ENCODE peak calls at places on chromosomes 2 and 18, in eight cellular contexts. O is heart right ventricle; I is right cardiac atrium; N is right lobe of liver; V is activated CD4-positive, CD25-positive, alpha-beta regulatory T cell treated with anti-CD3 and anti-CD28 coated beads, Interleukin-2, amount 50 U/mL, for 24 hours; T is SK-N-SH treated with all-trans-retinoic acid at 6 μM for 48 hours; U is CD8-positive, alpha-beta T cell; C is aorta. K is an unnamed sample.

GRCh38 chr2:118430510-118431187 is 342.4 kb downstream of the INSIG2 start:
- ATAC-seq in O (no peak), I (no peak), N (no peak), V (no peak), T (no peak), U (no peak), C (no peak), K (no peak)

GRCh38 chr2:217069263-217070042 is 209.6 kb upstream of the TNP1 start:
- ATAC-seq in O (no peak), I (no peak), N (no peak), V (no peak), T (no peak), U (no peak), C (no peak), K (no peak)

GRCh38 chr2:174495365-174496012 is 8.7 kb upstream of the GPR155 start:
- ATAC-seq in O (peak), I (no peak), N (no peak), V (no peak), T (peak), U (no peak), C (no peak), K (no peak)

GRCh38 chr2:113132622-113133021 is 5.2 kb downstream of the IL1RN start:
- ATAC-seq in O (no peak), I (no peak), N (no peak), V (no peak), T (no peak), U (no peak), C (no peak), K (no peak)

GRCh38 chr2:120244656-120245519 is 7.8 kb upstream of the RALB start:
- ATAC-seq in O (no peak), I (no peak), N (no peak), V (no peak), T (peak), U (no peak), C (no peak), K (no peak)

GRCh38 chr18:22108674-22109073 is 60.7 kb upstream of the GATA6 start:
- ATAC-seq in O (no peak), I (no peak), N (peak), V (no peak), T (no peak), U (no peak), C (no peak), K (no peak)

GRCh38 chr2:39587641-39588040 is 78.1 kb upstream of the TMEM178A start:
- ATAC-seq in O (no peak), I (no peak), N (no peak), V (no peak), T (no peak), U (no peak), C (no peak), K (no peak)

GRCh38 chr18:10661333-10661732 is 135.5 kb downstream of the NAPG start:
- ATAC-seq in O (peak), I (peak), N (no peak), V (no peak), T (no peak), U (no peak), C (no peak), K (no peak)

GRCh38 chr2:38430603-38431002 is 53.5 kb upstream of the ATL2 start:
- ATAC-seq in O (no peak), I (no peak), N (no peak), V (no peak), T (no peak), U (no peak), C (no peak), K (no peak)

GRCh38 chr2:142944264-142944663 is 66.8 kb downstream of the KYNU start:
- ATAC-seq in O (no peak), I (no peak), N (no peak), V (no peak), T (peak), U (no peak), C (no peak), K (no peak)

GRCh38 chr2:164015328-164016123 is 279.7 kb upstream of the FIGN start:
- ATAC-seq in O (peak), I (peak), N (no peak), V (no peak), T (no peak), U (no peak), C (peak), K (peak)

GRCh38 chr2:219441451-219442205 is 7.0 kb downstream of the SPEG start:
- ATAC-seq in O (peak), I (peak), N (no peak), V (peak), T (peak), U (peak), C (peak), K (peak)

GRCh38 chr2:74345272-74345943 is 2.2 kb upstream of the SLC4A5 start:
- ATAC-seq in O (no peak), I (no peak), N (no peak), V (no peak), T (no peak), U (no peak), C (no peak), K (no peak)

GRCh38 chr2:142694282-142694681 is 183.2 kb upstream of the KYNU start:
- ATAC-seq in O (no peak), I (no peak), N (no peak), V (no peak), T (no peak), U (no peak), C (no peak), K (no peak)

GRCh38 chr2:177149155-177149503 is 63.5 kb upstream of the HNRNPA3 start:
- ATAC-seq in O (no peak), I (no peak), N (no peak), V (no peak), T (no peak), U (no peak), C (no peak), K (no peak)

GRCh38 chr2:184032983-184033382 is 565.3 kb upstream of the ZNF804A start:
- ATAC-seq in O (no peak), I (no peak), N (no peak), V (no peak), T (no peak), U (no peak), C (no peak), K (no peak)

GRCh38 chr2:180970052-180970451 is 10.4 kb upstream of the UBE2E3 start:
- ATAC-seq in O (no peak), I (no peak), N (no peak), V (no peak), T (no peak), U (no peak), C (no peak), K (no peak)

GRCh38 chr2:98730053-98730850 is 680 bp downstream of the MGAT4A start:
- ATAC-seq in O (peak), I (peak), N (peak), V (peak), T (peak), U (peak), C (peak), K (peak)

GRCh38 chr18:56568986-56569385 is 69.4 kb downstream of the TXNL1 start:
- ATAC-seq in O (no peak), I (no peak), N (peak), V (no peak), T (no peak), U (no peak), C (no peak), K (no peak)

GRCh38 chr18:59547691-59548182 is 149.5 kb downstream of the CCBE1 start:
- ATAC-seq in O (no peak), I (peak), N (peak), V (no peak), T (no peak), U (no peak), C (no peak), K (no peak)

GRCh38 chr2:15456343-15456742 is 104.8 kb downstream of the NBAS start:
- ATAC-seq in O (no peak), I (no peak), N (peak), V (no peak), T (no peak), U (no peak), C (no peak), K (no peak)

GRCh38 chr2:73260338-73260984 is 23.8 kb downstream of the FBXO41 start:
- ATAC-seq in O (no peak), I (peak), N (peak), V (no peak), T (peak), U (no peak), C (no peak), K (no peak)

GRCh38 chr2:86000131-86000937 is 105.4 kb downstream of the POLR1A start:
- ATAC-seq in O (no peak), I (no peak), N (no peak), V (no peak), T (no peak), U (no peak), C (no peak), K (no peak)

GRCh38 chr2:9737053-9737875 is 106.0 kb upstream of the TAF1B start:
- ATAC-seq in O (no peak), I (no peak), N (no peak), V (no peak), T (no peak), U (no peak), C (no peak), K (no peak)

GRCh38 chr2:101952551-101952950 is 39.2 kb upstream of the IL1R2 start:
- ATAC-seq in O (no peak), I (no peak), N (no peak), V (no peak), T (no peak), U (no peak), C (no peak), K (no peak)

GRCh38 chr2:105783151-105783738 is 38.5 kb downstream of the NCK2 start:
- ATAC-seq in O (no peak), I (no peak), N (no peak), V (no peak), T (no peak), U (peak), C (no peak), K (no peak)

GRCh38 chr2:233130024-233130423 is 69.9 kb downstream of the INPP5D start:
- ATAC-seq in O (no peak), I (no peak), N (no peak), V (no peak), T (no peak), U (no peak), C (no peak), K (no peak)

GRCh38 chr2:21233178-21233577 is 109.4 kb downstream of the TDRD15 start:
- ATAC-seq in O (no peak), I (no peak), N (no peak), V (no peak), T (no peak), U (no peak), C (no peak), K (no peak)

GRCh38 chr18:37889963-37890362 is 324.4 kb upstream of the CELF4 start:
- ATAC-seq in O (no peak), I (no peak), N (no peak), V (no peak), T (no peak), U (no peak), C (no peak), K (no peak)

GRCh38 chr18:63427566-63427965 is 5.3 kb upstream of the VPS4B start:
- ATAC-seq in O (no peak), I (no peak), N (no peak), V (no peak), T (no peak), U (no peak), C (no peak), K (no peak)

GRCh38 chr18:21181763-21182162 is 60.3 kb upstream of the GREB1L start:
- ATAC-seq in O (no peak), I (no peak), N (no peak), V (no peak), T (no peak), U (no peak), C (no peak), K (no peak)

GRCh38 chr2:47038656-47039501 is 116.2 kb downstream of the STPG4 start:
- ATAC-seq in O (no peak), I (no peak), N (no peak), V (peak), T (no peak), U (peak), C (no peak), K (peak)

GRCh38 chr2:65377556-65378307 is 54.7 kb downstream of the SPRED2 start:
- ATAC-seq in O (no peak), I (no peak), N (no peak), V (peak), T (peak), U (no peak), C (no peak), K (no peak)

GRCh38 chr2:237715459-237715947 is 83.1 kb upstream of the RBM44 start:
- ATAC-seq in O (peak), I (peak), N (peak), V (no peak), T (no peak), U (no peak), C (peak), K (no peak)

GRCh38 chr18:12287131-12287681 is 20.8 kb upstream of the TUBB6 start:
- ATAC-seq in O (peak), I (peak), N (peak), V (no peak), T (peak), U (no peak), C (peak), K (no peak)

GRCh38 chr2:112583497-112584133 is 794 bp upstream of the CHCHD5 start:
- ATAC-seq in O (peak), I (peak), N (peak), V (no peak), T (peak), U (no peak), C (no peak), K (peak)

GRCh38 chr2:148653437-148653836 is 8.9 kb downstream of the EPC2 start:
- ATAC-seq in O (no peak), I (no peak), N (no peak), V (peak), T (no peak), U (no peak), C (no peak), K (peak)

GRCh38 chr18:67468038-67468437 is 48.5 kb downstream of the DSEL start:
- ATAC-seq in O (no peak), I (no peak), N (no peak), V (no peak), T (no peak), U (peak), C (no peak), K (peak)

K was measured in stimulated activated memory B cell treated with anti-CD40 and anti-IgM and Interleukin-4, amounts not matched to agents 10 μg/mL and 1 μg/mL and 100 μg/mL, for 72 hours.